ENCODE peak calls at places on chromosomes 13 and 19, in eight cellular contexts. C, P, B, J, W, Y, F and I are unnamed samples.

GRCh38 chr19:51716925-51717324 is 6.9 kb downstream of the HAS1 start:
- DNase-seq in F (no peak), B (no peak), W (no peak), P (no peak), C (no peak), Y (no peak), J (no peak), I (no peak)

GRCh38 chr19:6224308-6224675 is 55.5 kb downstream of the MLLT1 start:
- DNase-seq in C (no peak), F (no peak), J (no peak), Y (no peak), B (no peak), W (no peak), P (no peak), I (no peak)

GRCh38 chr19:4758659-4759058 is 32.9 kb upstream of the FEM1A start:
- DNase-seq in W (no peak), Y (no peak), C (no peak), P (no peak), B (no peak), J (no peak), F (no peak), I (no peak)

GRCh38 chr13:90868321-90868920 is 479.1 kb upstream of the MIR17HG start:
- DNase-seq in B (peak; percentile 7), J (no peak), W (no peak), F (peak; percentile 42), C (no peak), P (no peak), Y (no peak), I (no peak)

GRCh38 chr13:83780201-83780600 is 102.1 kb downstream of the SLITRK1 start:
- DNase-seq in C (no peak), J (peak; percentile 56), Y (no peak), W (no peak), P (no peak), F (peak; percentile 63), B (peak; percentile 24), I (no peak)

GRCh38 chr13:82976499-82976898 is 905.8 kb downstream of the SLITRK1 start:
- DNase-seq in W (no peak), B (no peak), P (no peak), Y (no peak), J (no peak), C (no peak), F (no peak), I (no peak)

GRCh38 chr13:76971215-76971614 is 20.7 kb upstream of the CLN5 start:
- DNase-seq in J (no peak), F (no peak), Y (no peak), W (no peak), B (no peak), C (no peak), P (no peak), I (no peak)

GRCh38 chr19:12986726-12987125 is 8.5 kb upstream of the NFIX start:
- DNase-seq in Y (no peak), W (no peak), P (no peak), C (no peak), J (no peak), B (no peak), F (no peak), I (no peak)

GRCh38 chr19:11208526-11209471 is 11.5 kb upstream of the KANK2 start:
- DNase-seq in Y (no peak), W (no peak), P (no peak), J (peak; percentile 24), C (peak; percentile 86), F (peak; percentile 50), B (no peak), I (no peak)

GRCh38 chr19:3975144-3975543 is 4.2 kb upstream of the DAPK3 start:
- DNase-seq in P (no peak), B (no peak), F (no peak), C (no peak), W (no peak), Y (peak; percentile 36), J (peak; percentile 30), I (no peak)

GRCh38 chr13:53121131-53121773 is 92.6 kb downstream of the OLFM4 start:
- DNase-seq in F (no peak), W (no peak), J (no peak), Y (no peak), B (no peak), P (no peak), C (no peak), I (no peak)

GRCh38 chr13:24863748-24864540 is 100.0 kb downstream of the RNF17 start:
- DNase-seq in F (no peak), C (no peak), J (no peak), P (no peak), B (no peak), W (no peak), Y (no peak), I (no peak)

GRCh38 chr13:24866488-24866887 is 102.5 kb downstream of the RNF17 start:
- DNase-seq in C (no peak), P (no peak), B (no peak), J (no peak), W (no peak), F (no peak), Y (no peak), I (no peak)

GRCh38 chr13:24864579-24864978 is 100.6 kb downstream of the RNF17 start:
- DNase-seq in J (no peak), Y (no peak), P (no peak), B (no peak), C (no peak), W (no peak), F (no peak), I (no peak)

GRCh38 chr13:24861617-24862362 is 97.8 kb downstream of the RNF17 start:
- DNase-seq in J (no peak), W (no peak), C (no peak), F (no peak), B (no peak), P (no peak), Y (no peak), I (no peak)

GRCh38 chr13:24865158-24865557 is 101.2 kb downstream of the RNF17 start:
- DNase-seq in C (no peak), J (no peak), Y (no peak), B (no peak), F (peak; percentile 33), W (no peak), P (no peak), I (no peak)
- TF ChIP-seq CTCF in C (no peak), J (no peak), Y (no peak), B (peak; percentile 39), F (peak; percentile 29), W (no peak), P (peak; percentile 9), I (no peak)

GRCh38 chr19:8626823-8627222 is 3.6 kb upstream of the NFILZ start:
- DNase-seq in B (no peak), W (no peak), Y (no peak), J (no peak), F (no peak), C (no peak), P (no peak), I (no peak)

GRCh38 chr19:8631425-8631819 is 989 bp downstream of the NFILZ start:
- DNase-seq in J (no peak), P (no peak), W (no peak), F (peak; percentile 84), C (no peak), Y (no peak), B (peak; percentile 85), I (no peak)

GRCh38 chr19:8629184-8629583 is 1.2 kb upstream of the NFILZ start:
- DNase-seq in C (no peak), F (no peak), Y (no peak), B (no peak), P (no peak), W (no peak), J (no peak), I (no peak)

GRCh38 chr19:8629996-8630683 is at the start of gene NFILZ:
- DNase-seq in P (no peak), Y (no peak), J (no peak), B (no peak), W (no peak), F (no peak), C (no peak), I (no peak)

GRCh38 chr19:8630796-8631424 is 477 bp downstream of the NFILZ start:
- DNase-seq in P (no peak), B (no peak), C (no peak), J (no peak), Y (no peak), F (no peak), W (no peak), I (no peak)
- H3K27ac ChIP-seq in P (no peak overlapping the region), B (no peak overlapping the region), C (no peak overlapping the region), J (no peak overlapping the region), Y (no peak overlapping the region), F (no peak overlapping the region), W (peak overlapping the region; percentile 55), I (no peak overlapping the region)

DNA sequence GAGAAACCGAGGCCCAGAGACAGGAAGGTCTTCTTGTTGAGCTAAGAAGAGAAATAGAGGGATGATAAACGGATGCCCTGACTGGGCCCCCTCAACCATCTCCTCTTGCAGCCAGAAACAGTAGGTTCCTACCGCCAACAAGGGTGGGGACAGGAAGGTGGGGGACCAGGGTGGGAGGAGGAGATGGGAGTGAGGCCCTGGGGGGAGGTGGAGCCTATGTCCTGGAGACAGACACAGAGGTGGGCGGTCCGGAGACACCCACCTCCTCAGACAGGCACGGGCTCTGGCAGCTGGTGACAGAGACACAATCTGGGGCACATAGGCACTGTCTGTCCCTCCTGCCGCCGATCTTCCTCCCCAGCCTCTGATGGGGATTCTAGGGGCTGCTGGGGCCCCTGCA is 16.9 kb downstream of the GADD45B start:
- DNase-seq in C (no peak), P (no peak), W (no peak), B (no peak), Y (no peak), J (no peak), F (no peak), I (no peak)
- H3K27me3 ChIP-seq in C (no peaks in the 10 kb centered on the region), P (no peaks in the 10 kb centered on the region), W (no peaks in the 10 kb centered on the region), B (no peaks in the 10 kb centered on the region), Y (no peaks in the 10 kb centered on the region), J (peaks cover 14% of the 10 kb centered on the region), F (no peaks in the 10 kb centered on the region), I (peaks cover 30% of the 10 kb centered on the region)

GRCh38 chr19:36483653-36484052 is 5.7 kb downstream of the ZNF566 start:
- DNase-seq in Y (no peak), C (no peak), F (no peak), W (no peak), P (no peak), J (no peak), B (no peak), I (no peak)

GRCh38 chr19:36489920-36490415 is 607 bp upstream of the ZNF566 start:
- DNase-seq in Y (peak; percentile 81), C (no peak), B (peak; percentile 96), J (peak; percentile 96), W (no peak), F (peak; percentile 97), P (peak; percentile 84), I (peak; percentile 60)

GRCh38 chr19:36489139-36489919 is at the start of gene ZNF566:
- DNase-seq in Y (peak; percentile 91), B (peak; percentile 97), J (peak; percentile 99), P (peak; percentile 94), C (peak; percentile 93), F (peak; percentile 98), W (peak; percentile 90), I (peak; percentile 87)

GRCh38 chr19:36488118-36488815 is 1.1 kb downstream of the ZNF566 start:
- DNase-seq in P (no peak), J (no peak), B (peak; percentile 45), W (no peak), Y (no peak), F (no peak), C (no peak), I (no peak)

DNA sequence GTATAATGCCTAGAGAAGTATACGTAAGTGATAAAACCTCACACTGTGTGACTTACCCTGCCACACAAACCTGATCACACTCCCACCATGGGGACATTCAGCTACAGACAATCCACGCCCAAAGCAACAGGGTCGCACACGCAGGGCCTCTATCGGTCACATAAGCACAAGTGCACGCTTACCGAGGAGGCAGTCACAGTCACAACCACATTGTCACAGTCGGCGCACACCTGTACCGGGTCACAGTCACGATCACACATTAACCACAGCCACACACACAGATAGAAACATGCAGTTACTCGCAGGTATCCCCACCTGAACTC is 584 bp downstream of the ZNF566 start:
- DNase-seq in W (no peak), J (no peak), F (no peak), C (no peak), B (no peak), Y (no peak), P (no peak), I (peak; percentile 9)
- TF ChIP-seq CTCF in W (no peak), J (no peak), F (no peak), C (no peak), B (no peak), Y (no peak), P (no peak), I (no peak)